ENCODE peak calls at places on chromosomes 5 and 9, in four cellular contexts. One of them, this sample, is unnamed.
A peak's percentile ranks its signal among the peaks of the same experiment; 100 is the strongest.

GRCh38 chr5:142445266-142445665 is 120.4 kb upstream of the SPRY4 start:
- DNase-seq in stomach: no peak
- DNase-seq in ovary: no peak
- DNase-seq in HepG2: no peak
- DNase-seq in this sample: no peak

GRCh38 chr9:89663264-89663970 is 58.6 kb downstream of the GADD45G start:
- DNase-seq in HepG2: no peak
- DNase-seq in stomach: no peak
- DNase-seq in ovary: no peak
- DNase-seq in this sample: no peak

GRCh38 chr9:135218331-135219225 is 131.1 kb downstream of the OLFM1 start:
- DNase-seq in stomach: no peak
- DNase-seq in HepG2: no peak
- DNase-seq in ovary: no peak
- DNase-seq in this sample: no peak

GRCh38 chr9:75615284-75615683 is 275.2 kb upstream of the PCSK5 start:
- DNase-seq in HepG2: no peak
- DNase-seq in stomach: no peak
- DNase-seq in ovary: no peak
- DNase-seq in this sample: no peak

GRCh38 chr5:10454591-10455272 is 13.1 kb downstream of the ROPN1L start:
- DNase-seq in ovary: no peak
- DNase-seq in HepG2: no peak
- DNase-seq in stomach: no peak
- DNase-seq in this sample: no peak

GRCh38 chr9:91116226-91116625 is 245.5 kb downstream of the AUH start:
- DNase-seq in HepG2: no peak
- DNase-seq in ovary: no peak
- DNase-seq in stomach: peak; percentile 50
- DNase-seq in this sample: no peak

GRCh38 chr5:5062903-5063302 is 77.2 kb upstream of the ADAMTS16 start:
- DNase-seq in HepG2: no peak
- DNase-seq in ovary: no peak
- DNase-seq in stomach: no peak
- DNase-seq in this sample: no peak

GRCh38 chr9:84187090-84187489 is 153.5 kb downstream of the SLC28A3 start:
- DNase-seq in stomach: no peak
- DNase-seq in HepG2: no peak
- DNase-seq in ovary: no peak
- DNase-seq in this sample: no peak

GRCh38 chr5:91865920-91866319 is 482.8 kb upstream of the ARRDC3 start:
- DNase-seq in stomach: no peak
- DNase-seq in ovary: no peak
- DNase-seq in HepG2: no peak
- DNase-seq in this sample: no peak

GRCh38 chr9:94650924-94651323 is 11.6 kb upstream of the FBP1 start:
- DNase-seq in stomach: no peak
- DNase-seq in HepG2: no peak
- DNase-seq in ovary: no peak
- DNase-seq in this sample: no peak

GRCh38 chr5:78574731-78575161 is 73.8 kb downstream of the LHFPL2 start:
- DNase-seq in stomach: no peak
- DNase-seq in ovary: no peak
- DNase-seq in HepG2: peak; percentile 52
- DNase-seq in this sample: no peak

GRCh38 chr5:145908206-145908945 is 28.0 kb upstream of the SH3RF2 start:
- DNase-seq in HepG2: no peak
- DNase-seq in ovary: no peak
- DNase-seq in stomach: no peak
- DNase-seq in this sample: no peak

GRCh38 chr9:109705515-109705914 is 74.5 kb upstream of the PALM2AKAP2 start:
- DNase-seq in ovary: no peak
- DNase-seq in stomach: no peak
- DNase-seq in HepG2: peak; percentile 2
- DNase-seq in this sample: no peak

GRCh38 chr9:93123561-93124283 is 10.3 kb downstream of the NINJ1 start:
- DNase-seq in stomach: no peak
- DNase-seq in ovary: peak; percentile 28
- DNase-seq in HepG2: no peak
- DNase-seq in this sample: peak; percentile 6

GRCh38 chr5:35922468-35922867 is 16.0 kb downstream of the CAPSL start:
- DNase-seq in HepG2: no peak
- DNase-seq in ovary: no peak
- DNase-seq in stomach: no peak
- DNase-seq in this sample: no peak

GRCh38 chr5:169670769-169671525 is 33.9 kb downstream of the DOCK2 start:
- DNase-seq in stomach: no peak
- DNase-seq in HepG2: no peak
- DNase-seq in ovary: no peak
- DNase-seq in this sample: peak; percentile 17

GRCh38 chr5:24208540-24209141 is 436.1 kb downstream of the CDH10 start:
- DNase-seq in stomach: no peak
- DNase-seq in HepG2: no peak
- DNase-seq in ovary: no peak
- DNase-seq in this sample: no peak

GRCh38 chr9:115240676-115241075 is 122.7 kb upstream of the TNC start:
- DNase-seq in stomach: no peak
- DNase-seq in ovary: no peak
- DNase-seq in HepG2: no peak
- DNase-seq in this sample: no peak

GRCh38 chr5:104573979-104574709 is 1011.6 kb upstream of the NUDT12 start:
- DNase-seq in stomach: no peak
- DNase-seq in HepG2: no peak
- DNase-seq in ovary: no peak
- DNase-seq in this sample: no peak

GRCh38 chr5:181217111-181217804 is 5.8 kb upstream of the TRIM41 start:
- DNase-seq in HepG2: no peak
- DNase-seq in ovary: peak; percentile 62
- DNase-seq in stomach: peak; percentile 41
- DNase-seq in this sample: peak; percentile 55

GRCh38 chr5:68500828-68501227 is 285.3 kb downstream of the PIK3R1 start:
- DNase-seq in stomach: no peak
- DNase-seq in HepG2: no peak
- DNase-seq in ovary: no peak
- DNase-seq in this sample: no peak

GRCh38 chr9:93116049-93116961 is 17.7 kb downstream of the NINJ1 start:
- DNase-seq in ovary: peak; percentile 84
- DNase-seq in stomach: peak; percentile 70
- DNase-seq in HepG2: peak; percentile 84
- DNase-seq in this sample: peak; percentile 65

GRCh38 chr5:139847091-139847490 is 51.5 kb downstream of the PSD2 start:
- DNase-seq in ovary: peak; percentile 18
- DNase-seq in stomach: no peak
- DNase-seq in HepG2: no peak
- DNase-seq in this sample: no peak

GRCh38 chr5:74120585-74120984 is 494.6 kb downstream of the ARHGEF28 start:
- DNase-seq in stomach: no peak
- DNase-seq in HepG2: no peak
- DNase-seq in ovary: no peak
- DNase-seq in this sample: no peak

GRCh38 chr9:109474944-109475343 is 23.2 kb downstream of the PTPN3 start:
- DNase-seq in stomach: no peak
- DNase-seq in HepG2: no peak
- DNase-seq in ovary: no peak
- DNase-seq in this sample: no peak

GRCh38 chr5:142181096-142181495 is 72.5 kb downstream of the NDFIP1 start:
- DNase-seq in HepG2: no peak
- DNase-seq in stomach: no peak
- DNase-seq in ovary: no peak
- DNase-seq in this sample: peak; percentile 21

GRCh38 chr9:38700695-38701094 is 19.2 kb downstream of the FAM240B start:
- DNase-seq in stomach: no peak
- DNase-seq in ovary: no peak
- DNase-seq in HepG2: no peak
- DNase-seq in this sample: no peak

GRCh38 chr5:643811-644271 is 31.7 kb downstream of the CEP72 start:
- DNase-seq in ovary: no peak
- DNase-seq in stomach: no peak
- DNase-seq in HepG2: no peak
- DNase-seq in this sample: no peak

GRCh38 chr9:27367175-27367798 is 70.3 kb upstream of the EQTN start:
- DNase-seq in HepG2: no peak
- DNase-seq in ovary: no peak
- DNase-seq in stomach: no peak
- DNase-seq in this sample: no peak

GRCh38 chr5:97839338-97840081 is 656.5 kb upstream of the RIOK2 start:
- DNase-seq in ovary: no peak
- DNase-seq in HepG2: no peak
- DNase-seq in stomach: no peak
- DNase-seq in this sample: no peak

GRCh38 chr9:136537411-136537810 is 8.4 kb downstream of the NOTCH1 start:
- DNase-seq in stomach: no peak
- DNase-seq in HepG2: no peak
- DNase-seq in ovary: no peak
- DNase-seq in this sample: no peak

GRCh38 chr5:100777680-100778281 is 125.3 kb downstream of the ST8SIA4 start:
- DNase-seq in stomach: no peak
- DNase-seq in ovary: no peak
- DNase-seq in HepG2: no peak
- DNase-seq in this sample: peak; percentile 37

GRCh38 chr9:38406476-38407186 is 14.1 kb downstream of the ALDH1B1 start:
- DNase-seq in stomach: no peak
- DNase-seq in ovary: no peak
- DNase-seq in HepG2: no peak
- DNase-seq in this sample: no peak

GRCh38 chr9:136082496-136083361 is 12.4 kb downstream of the NACC2 start:
- DNase-seq in stomach: no peak
- DNase-seq in ovary: no peak
- DNase-seq in HepG2: no peak
- DNase-seq in this sample: no peak

GRCh38 chr9:121640076-121640475 is 11.4 kb upstream of the DAB2IP start:
- DNase-seq in stomach: peak; percentile 85
- DNase-seq in HepG2: peak; percentile 50
- DNase-seq in ovary: peak; percentile 62
- DNase-seq in this sample: peak; percentile 86
- H3K4me1 ChIP-seq in stomach: peaks cover 40% of the 10 kb centered on the region
- H3K4me1 ChIP-seq in HepG2: peaks cover 33% of the 10 kb centered on the region
- H3K4me1 ChIP-seq in ovary: peaks cover 6% of the 10 kb centered on the region
- H3K4me1 ChIP-seq in this sample: peaks cover 38% of the 10 kb centered on the region

DNA sequence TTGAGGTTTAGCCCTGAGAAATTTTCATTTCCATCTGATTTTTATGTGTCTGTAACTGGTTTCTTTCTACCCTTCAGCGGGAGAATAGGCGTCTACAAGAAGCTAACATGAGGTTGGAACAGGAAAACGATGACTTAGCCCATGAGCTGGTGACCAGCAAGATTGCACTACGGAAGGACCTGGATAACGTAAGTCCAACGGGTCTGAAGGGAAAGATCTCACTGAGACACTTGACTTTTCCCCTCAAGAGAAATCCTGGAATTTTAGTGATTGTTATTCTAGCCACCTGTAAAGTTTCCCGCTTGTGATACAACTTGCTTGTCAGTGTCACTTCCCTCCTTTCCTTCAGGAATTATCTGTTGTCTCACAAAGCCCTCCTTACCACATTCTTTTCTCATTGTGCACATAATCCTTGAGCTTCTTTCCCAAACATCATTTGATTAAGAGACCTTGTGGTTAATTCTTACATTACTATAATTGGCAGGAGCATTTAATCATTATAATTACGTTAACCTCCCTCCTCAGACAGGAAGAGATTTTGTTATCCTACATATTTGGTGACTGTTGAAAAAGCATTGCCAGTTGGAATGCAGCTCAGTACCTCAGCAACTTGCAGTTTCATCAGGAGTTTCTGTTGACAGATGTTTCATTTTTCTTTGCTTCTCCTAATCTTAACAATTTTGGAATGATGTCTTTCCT is 56.9 kb downstream of the GPR21 start:
- DNase-seq in ovary: no peak
- DNase-seq in stomach: no peak
- DNase-seq in HepG2: no peak
- DNase-seq in this sample: no peak
- TF ChIP-seq EP300 in ovary: no peak
- TF ChIP-seq EP300 in stomach: no peak
- TF ChIP-seq EP300 in HepG2: no peak
- TF ChIP-seq EP300 in this sample: no peak

GRCh38 chr9:127950513-127951210 is 13.0 kb upstream of the DPM2 start:
- DNase-seq in stomach: no peak
- DNase-seq in HepG2: peak; percentile 98
- DNase-seq in ovary: no peak
- DNase-seq in this sample: no peak

GRCh38 chr9:127954831-127955293 is 17.2 kb upstream of the DPM2 start:
- DNase-seq in stomach: no peak
- DNase-seq in ovary: no peak
- DNase-seq in HepG2: no peak
- DNase-seq in this sample: no peak

GRCh38 chr9:127949827-127950512 is 12.3 kb upstream of the DPM2 start:
- DNase-seq in stomach: no peak
- DNase-seq in HepG2: peak; percentile 10
- DNase-seq in ovary: no peak
- DNase-seq in this sample: no peak

GRCh38 chr9:127955294-127956015 is 17.8 kb upstream of the DPM2 start:
- DNase-seq in HepG2: peak; percentile 93
- DNase-seq in ovary: peak; percentile 47
- DNase-seq in stomach: peak; percentile 85
- DNase-seq in this sample: peak; percentile 93

DNA sequence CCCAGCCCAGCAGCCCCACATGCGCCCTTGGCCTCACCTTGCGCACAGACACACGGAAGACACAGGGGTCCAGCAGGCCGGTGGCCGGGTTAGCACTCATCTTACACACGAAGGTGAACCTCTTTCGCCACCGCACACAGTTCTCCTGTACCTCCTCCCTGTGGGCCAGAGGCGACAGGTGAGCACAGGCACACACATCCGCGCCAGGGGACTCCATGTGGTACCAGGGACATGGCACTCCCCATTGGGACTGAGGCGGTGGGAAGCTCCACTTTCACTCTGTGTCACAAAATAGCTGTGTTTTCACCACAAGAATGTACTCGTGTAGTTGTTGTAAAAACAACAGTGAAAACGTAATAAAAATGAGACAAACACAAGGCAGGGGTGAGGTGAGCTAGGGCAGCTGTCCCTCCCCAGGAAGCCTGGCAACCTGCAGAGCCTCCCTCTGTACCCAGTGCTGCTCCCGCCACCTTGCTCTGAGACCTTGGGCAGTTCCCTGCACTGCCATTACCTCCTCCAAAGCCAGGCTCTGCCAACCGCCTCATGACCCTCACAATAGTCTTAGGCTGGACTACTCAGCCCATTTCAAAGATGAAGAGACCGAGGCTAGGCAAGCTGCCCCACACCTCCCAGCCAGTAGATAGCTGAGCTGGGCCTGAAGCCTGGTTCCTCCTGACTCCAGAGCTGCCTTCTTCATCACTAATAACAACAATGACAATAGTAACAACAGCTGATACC is 16.3 kb upstream of the DPM2 start:
- DNase-seq in ovary: no peak
- DNase-seq in HepG2: no peak
- DNase-seq in stomach: no peak
- DNase-seq in this sample: no peak
- H3K4me1 ChIP-seq in ovary: peaks cover 23% of the 10 kb centered on the region
- H3K4me1 ChIP-seq in HepG2: peaks cover 72% of the 10 kb centered on the region
- H3K4me1 ChIP-seq in stomach: peaks cover 56% of the 10 kb centered on the region
- H3K4me1 ChIP-seq in this sample: peaks cover 42% of the 10 kb centered on the region

GRCh38 chr5:132790201-132790870 is 13.3 kb upstream of the SEPTIN8 start:
- DNase-seq in ovary: no peak
- DNase-seq in stomach: peak; percentile 77
- DNase-seq in HepG2: no peak
- DNase-seq in this sample: no peak
- TF ChIP-seq EP300 in ovary: no peak
- TF ChIP-seq EP300 in stomach: no peak
- TF ChIP-seq EP300 in HepG2: no peak
- TF ChIP-seq EP300 in this sample: no peak

GRCh38 chr5:150297236-150297890 is 5.3 kb downstream of the ARSI start:
- DNase-seq in ovary: no peak
- DNase-seq in stomach: no peak
- DNase-seq in HepG2: no peak
- DNase-seq in this sample: no peak
- H3K4me1 ChIP-seq in ovary: peaks cover 3% of the 10 kb centered on the region
- H3K4me1 ChIP-seq in stomach: peaks cover 45% of the 10 kb centered on the region
- H3K4me1 ChIP-seq in HepG2: peaks cover 51% of the 10 kb centered on the region
- H3K4me1 ChIP-seq in this sample: peaks cover 6% of the 10 kb centered on the region

This sample was measured in transverse colon.